ENCODE peak calls at places on chromosomes 5 and 9, in four cellular contexts. O, U, I and P are unnamed samples.

GRCh38 chr9:88441301-88442007 is 53.2 kb downstream of the SPIN1 start:
- DNase-seq in U (no peak), O (no peak), I (no peak), P (no peak)

GRCh38 chr5:109396965-109397364 is 12.8 kb downstream of the PJA2 start:
- DNase-seq in O (no peak), U (no peak), I (no peak), P (no peak)

GRCh38 chr5:33257807-33258491 is 182.8 kb upstream of the TARS1 start:
- DNase-seq in I (peak; percentile 87), U (peak; percentile 89), O (no peak), P (no peak)

GRCh38 chr9:104633976-104634520 is 16.0 kb upstream of the OR13C9 start:
- DNase-seq in U (no peak), I (no peak), O (no peak), P (no peak)

GRCh38 chr5:1936413-1936812 is 53.7 kb upstream of the IRX4 start:
- DNase-seq in O (no peak), I (no peak), U (no peak), P (no peak)

GRCh38 chr9:94746541-94747505 is 20.3 kb downstream of the AOPEP start:
- DNase-seq in O (no peak), I (no peak), U (no peak), P (no peak)

GRCh38 chr9:124349675-124350484 is 65.4 kb downstream of the PSMB7 start:
- DNase-seq in I (no peak), O (no peak), U (no peak), P (no peak)

GRCh38 chr5:58259685-58260152 is 200.2 kb downstream of the PLK2 start:
- DNase-seq in U (peak; percentile 95), I (peak; percentile 99), O (no peak), P (no peak)

GRCh38 chr5:133111299-133111698 is 59.5 kb downstream of the HSPA4 start:
- DNase-seq in I (peak; percentile 83), O (peak; percentile 79), U (peak; percentile 89), P (peak; percentile 22)

GRCh38 chr5:39148983-39149534 is 70.3 kb downstream of the FYB1 start:
- DNase-seq in I (peak; percentile 64), O (no peak), U (peak; percentile 46), P (no peak)

GRCh38 chr5:51286046-51286445 is 97.2 kb upstream of the ISL1 start:
- DNase-seq in U (no peak), O (no peak), I (no peak), P (no peak)